ENCODE peak calls at places on chromosome 22, in four cellular contexts. D is sigmoid colon, F is endothelial cell of umbilical vein, I is suprapubic skin. E is an unnamed sample.

GRCh38 chr22:26783886-26784285 is 126.5 kb downstream of the MIAT start:
- DNase-seq in F (no peak), D (no peak), I (no peak), E (no peak)

GRCh38 chr22:30689622-30690021 is 5.1 kb upstream of the OSBP2 start:
- DNase-seq in D (no peak), F (no peak), I (no peak), E (no peak)

GRCh38 chr22:44025171-44026065 is 1.3 kb downstream of the PARVB start:
- DNase-seq in F (peak; percentile 21), I (peak; percentile 76), D (no peak), E (peak; percentile 83)

GRCh38 chr22:37633693-37634504 is 5.6 kb upstream of the SH3BP1 start:
- DNase-seq in F (peak; percentile 72), D (peak; percentile 95), I (peak; percentile 91), E (peak; percentile 84)

GRCh38 chr22:49206281-49206680 is 621.4 kb downstream of the BRD1 start:
- DNase-seq in F (no peak), D (peak; percentile 46), I (peak; percentile 17), E (no peak)

GRCh38 chr22:36771376-36772063 is 4.4 kb downstream of the IFT27 start:
- DNase-seq in I (peak; percentile 44), D (peak; percentile 43), F (no peak), E (no peak)

GRCh38 chr22:48299801-48300200 is 1527.9 kb downstream of the BRD1 start:
- DNase-seq in D (no peak), I (no peak), F (no peak), E (no peak)

GRCh38 chr22:44037519-44038370 is 13.6 kb downstream of the PARVB start:
- DNase-seq in I (no peak), D (peak; percentile 85), F (peak; percentile 85), E (peak; percentile 18)

GRCh38 chr22:32204211-32204855 is 540 bp downstream of the RFPL2 start:
- DNase-seq in F (no peak), I (no peak), D (no peak), E (no peak)

GRCh38 chr22:35627267-35628041 is 10.3 kb upstream of the MB start:
- DNase-seq in I (peak; percentile 84), D (peak; percentile 93), F (peak; percentile 76), E (peak; percentile 90)

GRCh38 chr22:46854125-46854870 is 91.8 kb downstream of the TBC1D22A start:
- DNase-seq in F (peak; percentile 52), I (no peak), D (peak; percentile 82), E (peak; percentile 32)

GRCh38 chr22:25404923-25405853 is 159.3 kb upstream of the GRK3 start:
- DNase-seq in I (peak; percentile 79), F (no peak), D (peak; percentile 88), E (peak; percentile 86)
- TF ChIP-seq POLR2A in I (peak; percentile 71), F (peak; percentile 47), D (no peak), E (peak; percentile 41)

GRCh38 chr22:42747701-42748513 is 27.2 kb upstream of the A4GALT start:
- DNase-seq in D (no peak), F (peak; percentile 48), I (no peak), E (no peak)

GRCh38 chr22:42742940-42743339 is 22.3 kb upstream of the A4GALT start:
- DNase-seq in I (no peak), D (peak; percentile 75), F (no peak), E (no peak)

GRCh38 chr22:42743501-42743991 is 22.9 kb upstream of the A4GALT start:
- DNase-seq in I (peak; percentile 94), F (peak; percentile 34), D (peak; percentile 95), E (peak; percentile 58)

DNA sequence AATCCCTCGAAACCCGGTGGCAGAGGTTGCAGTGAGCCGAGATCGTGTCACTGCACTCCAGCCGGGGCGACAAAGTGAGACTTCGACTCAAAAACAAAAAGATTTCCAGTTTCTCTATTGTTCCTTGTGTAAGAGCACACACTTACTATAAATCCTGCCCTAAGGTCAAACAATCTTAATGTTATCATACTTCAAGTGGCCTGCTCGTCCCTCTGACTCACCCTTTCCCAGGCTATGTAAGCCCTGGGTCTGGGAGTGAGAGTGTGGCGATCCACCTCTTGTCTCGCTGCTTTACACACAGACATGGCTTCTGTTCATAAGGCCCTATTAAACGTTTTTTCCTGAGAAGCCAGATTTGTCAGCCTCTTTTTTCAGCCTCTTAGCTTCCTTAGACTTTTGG is 24.4 kb upstream of the A4GALT start:
- DNase-seq in I (no peak), D (no peak), F (peak; percentile 40), E (no peak)
- TF ChIP-seq POLR2AphosphoS5 in I (no peak), D (no peak), F (no peak), E (peak; percentile 13)

DNA sequence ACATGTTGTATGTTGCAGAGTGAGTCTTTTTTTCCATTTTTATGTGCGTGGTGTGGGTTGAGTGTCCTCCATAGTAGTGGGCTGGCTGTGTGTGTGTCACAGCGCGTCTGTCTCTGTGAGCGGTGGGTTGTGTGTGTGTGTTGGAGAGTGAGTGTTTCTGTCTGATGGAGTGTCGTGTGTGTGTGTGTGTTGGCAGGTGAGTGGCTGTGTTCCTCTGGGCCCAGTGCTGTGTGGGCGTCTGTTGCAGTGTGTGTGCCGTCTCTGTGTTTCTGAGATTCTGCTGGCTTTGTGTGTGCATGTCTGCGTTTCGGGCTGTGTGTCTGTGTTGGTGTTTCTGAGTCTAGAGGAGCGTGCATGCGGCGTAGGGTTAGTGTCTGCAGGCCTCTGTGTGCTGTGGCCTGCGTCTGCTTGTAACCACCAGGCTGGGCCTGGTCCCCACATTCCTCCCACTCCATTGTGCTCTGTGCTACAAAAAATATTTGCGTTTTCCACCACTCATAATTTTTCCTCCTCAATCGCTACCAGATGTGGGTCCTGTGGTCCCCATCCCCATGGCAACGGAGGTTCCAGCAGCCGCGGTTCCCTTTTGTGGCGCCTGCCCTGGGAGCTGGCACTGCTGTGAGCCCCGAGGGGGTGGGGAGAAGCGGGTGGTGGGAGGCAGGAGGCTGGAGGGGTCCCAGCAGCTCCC is 15.2 kb downstream of the SCARF2 start:
- DNase-seq in I (peak; percentile 48), D (peak; percentile 75), F (no peak), E (no peak)
- H3K27ac ChIP-seq in I (peak overlapping the region; percentile 50), D (peak overlapping the region; percentile 70), F (no peak overlapping the region), E (peak overlapping the region; percentile 50)

GRCh38 chr22:39152511-39153219 is at the start of gene CBX7:
- DNase-seq in I (peak; percentile 94), F (peak; percentile 79), D (peak; percentile 98), E (peak; percentile 94)
- TF ChIP-seq POLR2A in I (peak; percentile 39), F (no peak), D (peak; percentile 93), E (peak; percentile 73)

DNA sequence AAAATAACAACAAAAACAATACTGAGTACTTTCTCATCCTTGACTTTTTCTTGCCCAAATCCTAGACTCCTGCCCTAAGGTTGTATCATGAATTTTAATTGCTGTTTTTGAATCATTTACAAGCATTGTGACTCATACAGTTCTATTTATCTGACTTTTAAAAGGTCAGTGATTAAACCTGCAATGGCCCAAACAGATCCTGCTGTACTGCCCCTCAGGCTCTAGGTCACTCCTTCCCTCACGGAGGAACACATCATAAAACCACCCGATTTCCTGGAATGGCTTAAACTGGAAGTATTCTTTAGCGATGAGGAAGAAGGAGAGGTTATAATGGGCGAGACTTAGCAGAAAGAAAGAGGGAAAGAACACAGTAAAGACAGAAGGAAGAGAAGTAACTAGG is 12.3 kb downstream of the ARFGAP3 start:
- DNase-seq in D (no peak), F (peak; percentile 61), I (no peak), E (no peak)
- TF ChIP-seq POLR2AphosphoS5 in D (no peak), F (peak; percentile 48), I (no peak), E (no peak)

GRCh38 chr22:28761449-28761755 is 11.1 kb upstream of the CCDC117 start:
- DNase-seq in I (no peak), D (no peak), F (no peak), E (no peak)

DNA sequence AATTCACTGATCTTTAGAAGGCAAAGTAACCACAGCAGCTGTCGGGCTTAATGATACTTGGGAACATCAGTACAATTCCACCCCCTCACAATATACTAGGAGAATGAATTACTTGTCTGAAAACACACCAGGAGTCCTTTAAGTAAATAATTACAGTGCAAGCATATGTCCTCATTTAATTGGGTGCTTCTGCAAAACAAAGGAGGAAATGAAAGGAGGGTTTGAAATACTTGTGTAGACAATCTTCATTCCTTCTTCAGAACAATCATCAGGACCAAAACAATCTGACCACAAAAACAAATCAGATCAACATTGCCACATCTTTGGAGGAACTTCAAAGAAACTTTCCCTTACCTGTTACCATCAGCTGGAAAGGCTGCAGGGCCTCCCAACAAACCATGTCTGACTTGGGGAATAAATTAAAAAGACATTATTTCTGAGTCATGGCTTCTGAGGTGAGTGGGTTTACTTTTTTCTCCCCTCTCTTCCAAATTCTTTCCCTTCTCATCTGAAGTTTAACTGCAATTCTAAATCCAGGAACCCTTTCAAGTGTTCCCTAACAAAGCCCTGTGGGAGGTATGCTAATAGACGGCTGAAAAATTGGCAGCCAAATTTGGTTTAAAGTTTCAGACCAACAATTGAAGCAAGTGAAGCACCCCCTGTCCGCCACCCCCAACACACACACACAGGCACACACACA is 12.5 kb upstream of the CCDC117 start:
- DNase-seq in F (no peak), D (no peak), I (no peak), E (no peak)
- H3K27ac ChIP-seq in F (no peak overlapping the region), D (no peak overlapping the region), I (no peak overlapping the region), E (no peak overlapping the region)

DNA sequence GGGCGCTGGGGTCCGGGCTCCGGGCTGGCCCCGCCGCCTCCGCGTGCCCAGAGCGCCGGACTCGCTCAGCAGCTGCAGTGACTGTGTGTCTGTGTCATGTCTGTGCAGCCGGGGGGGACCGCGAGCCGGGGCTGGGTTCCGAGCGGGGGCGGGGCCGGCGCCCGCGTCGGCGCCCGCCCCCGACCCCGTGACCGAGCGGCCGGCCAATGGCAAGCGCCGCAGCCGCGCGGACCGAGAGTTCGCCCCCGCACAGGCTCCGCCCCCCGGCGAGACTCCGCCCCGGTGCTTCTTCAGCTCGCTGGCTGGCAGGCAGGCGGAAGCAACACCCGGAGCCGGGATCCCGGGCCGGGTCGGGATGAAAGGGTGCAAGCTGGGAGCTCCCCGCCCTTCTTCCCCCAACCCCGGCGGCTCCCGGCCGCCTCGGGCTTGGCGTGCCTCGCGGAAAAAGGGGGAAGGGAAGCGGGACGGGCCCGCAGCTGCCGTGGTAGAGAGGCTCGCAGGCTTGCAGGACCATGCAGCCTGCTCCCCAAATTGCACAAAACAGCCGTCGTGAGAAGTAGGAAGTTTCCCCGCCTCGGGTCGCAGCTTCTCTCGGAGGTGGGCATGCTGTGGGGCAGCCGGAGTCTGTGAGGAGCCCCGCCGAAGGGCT is 775 bp upstream of the LARGE1 start:
- DNase-seq in I (peak; percentile 99), D (peak; percentile 99), F (peak; percentile 84), E (peak; percentile 99)
- TF ChIP-seq POLR2A in I (peak; percentile 78), D (no peak), F (no peak), E (peak; percentile 25)

E was measured in transverse colon.